ENCODE peak calls at places on chromosomes 7 and 10, in ten cellular contexts. Y is activated CD4-positive, alpha-beta memory T cell treated with anti-CD3 and anti-CD28 coated beads for 36 hours; F is cerebellum; Q is GM12891; M is upper lobe of right lung; O is activated CD8-positive, alpha-beta memory T cell treated with anti-CD3 and anti-CD28 coated beads for 1 hour; N is NCI-H748 treated with DMSO at 0.1 percent for 48 hours; D is hippocampal formation; K is OCI-M1; U is stimulated activated CD4-positive, alpha-beta T cell treated with anti-CD3 and anti-CD28 coated beads, Interleukin-15, amount 100 ng/mL, for 48 hours. V is an unnamed sample.

GRCh38 chr10:46268076-46268881 is 18.5 kb upstream of the ANTXRL start:
- DNase-seq in Y (peak; percentile 83), F (no peak), Q (peak; percentile 40), M (no peak), O (no peak), N (no peak), D (no peak), K (no peak), U (peak; percentile 43), V (peak; percentile 26)

GRCh38 chr10:27687808-27688207 is 57.8 kb downstream of the MKX start:
- DNase-seq in Y (no peak), F (no peak), Q (no peak), M (no peak), O (no peak), N (no peak), D (no peak), K (no peak), U (no peak), V (no peak)

GRCh38 chr10:50576245-50576815 is 47.4 kb downstream of the SGMS1 start:
- DNase-seq in Y (no peak), F (no peak), Q (no peak), M (no peak), O (no peak), N (no peak), D (peak; percentile 94), K (no peak), U (no peak), V (no peak)

GRCh38 chr7:28358423-28358868 is 53.9 kb upstream of the CREB5 start:
- DNase-seq in Y (no peak), F (no peak), Q (no peak), M (no peak), O (no peak), N (no peak), D (no peak), K (no peak), U (no peak), V (no peak)

GRCh38 chr7:105718511-105718925 is 137.2 kb upstream of the EFCAB10 start:
- DNase-seq in Y (no peak), F (peak; percentile 56), Q (no peak), M (no peak), O (no peak), N (no peak), D (no peak), K (peak; percentile 40), U (no peak), V (no peak)

GRCh38 chr10:71575446-71575845 is 144.1 kb downstream of the C10orf105 start:
- DNase-seq in Y (no peak), F (no peak), Q (no peak), M (peak; percentile 65), O (no peak), N (no peak), D (no peak), K (no peak), U (no peak), V (no peak)

GRCh38 chr7:134553976-134554375 is 5.1 kb downstream of the AKR1B15 start:
- DNase-seq in Y (no peak), F (no peak), Q (no peak), M (no peak), O (no peak), N (no peak), D (no peak), K (no peak), U (no peak), V (no peak)

GRCh38 chr7:130943336-130943901 is 209.4 kb upstream of the KLF14 start:
- DNase-seq in Y (no peak), F (no peak), Q (no peak), M (no peak), O (no peak), N (peak; percentile 31), D (peak; percentile 22), K (peak; percentile 5), U (no peak), V (no peak)